ENCODE peak calls at places on chromosomes 16 and 17, in eight cellular contexts. O is A549, R is GM12878, I is transverse colon, U is sigmoid colon, Z is H1, G is stomach, T is SK-N-SH. V is an unnamed sample. For H3K4me1, the result is how much of the 10 kb centered on the place peaks cover.

GRCh38 chr17:61723183-61723582 is 132.2 kb upstream of the NACA2 start:
- DNase-seq in Z (no peak), O (no peak), T (no peak), I (no peak), G (no peak), R (no peak), U (no peak), V (no peak)

GRCh38 chr17:80694992-80695912 is 150.6 kb downstream of the RPTOR start:
- DNase-seq in T (no peak), R (no peak), Z (no peak), I (no peak), U (no peak), G (no peak), O (no peak), V (peak)

GRCh38 chr16:51146256-51146924 is 4.7 kb downstream of the SALL1 start:
- DNase-seq in T (peak), O (no peak), R (no peak), I (no peak), G (no peak), Z (no peak), U (no peak), V (no peak)

GRCh38 chr16:85902366-85903155 is 3.6 kb downstream of the IRF8 start:
- DNase-seq in T (no peak), R (peak), I (peak), U (no peak), O (no peak), Z (no peak), G (peak), V (no peak)

GRCh38 chr17:76866774-76867577 is 1.2 kb upstream of the MGAT5B start:
- DNase-seq in T (no peak), G (no peak), Z (no peak), I (no peak), R (no peak), U (no peak), O (no peak), V (no peak)

GRCh38 chr16:55039511-55039910 is 108.8 kb downstream of the IRX5 start:
- DNase-seq in U (peak), I (no peak), R (no peak), O (no peak), T (no peak), G (no peak), Z (no peak), V (no peak)

GRCh38 chr17:29777663-29778062 is 152.4 kb downstream of the SSH2 start:
- DNase-seq in G (no peak), T (no peak), U (no peak), R (no peak), I (no peak), Z (no peak), O (no peak), V (no peak)

GRCh38 chr17:73743802-73744201 is 99.6 kb upstream of the SDK2 start:
- DNase-seq in Z (no peak), I (no peak), T (no peak), U (no peak), G (no peak), R (no peak), O (no peak), V (no peak)

GRCh38 chr16:24736758-24737157 is 7.3 kb downstream of the TNRC6A start:
- DNase-seq in Z (no peak), O (no peak), R (no peak), U (no peak), T (no peak), I (no peak), G (no peak), V (no peak)

GRCh38 chr16:714079-714478 is 839 bp upstream of the METRN start:
- DNase-seq in T (no peak), U (no peak), I (no peak), Z (no peak), G (no peak), O (no peak), R (no peak), V (no peak)

GRCh38 chr16:65574311-65574966 is 452.6 kb upstream of the CDH11 start:
- DNase-seq in G (no peak), T (no peak), U (no peak), O (no peak), R (no peak), Z (no peak), I (no peak), V (no peak)

GRCh38 chr16:46638947-46639925 is 18.1 kb upstream of the SHCBP1 start:
- DNase-seq in U (no peak), Z (no peak), I (no peak), R (no peak), O (no peak), G (no peak), T (no peak), V (no peak)

GRCh38 chr17:79546386-79546785 is 64.5 kb downstream of the RBFOX3 start:
- DNase-seq in R (no peak), U (peak), I (no peak), Z (no peak), O (no peak), G (no peak), T (no peak), V (no peak)

GRCh38 chr17:7651097-7651958 is 602 bp downstream of the ATP1B2 start:
- DNase-seq in O (no peak), T (peak), G (no peak), U (no peak), I (no peak), Z (no peak), R (no peak), V (peak)

GRCh38 chr16:495127-495748 is 32.3 kb upstream of the CAPN15 start:
- DNase-seq in G (no peak), U (no peak), I (peak), Z (peak), T (peak), R (no peak), O (peak), V (no peak)

GRCh38 chr17:68566145-68566738 is 34.9 kb downstream of the FAM20A start:
- DNase-seq in I (no peak), O (no peak), Z (no peak), G (no peak), U (no peak), T (no peak), R (no peak), V (no peak)

GRCh38 chr16:85188822-85189672 is 76.8 kb upstream of the CIBAR2 start:
- DNase-seq in R (no peak), Z (no peak), I (no peak), U (no peak), T (no peak), O (no peak), G (no peak), V (no peak)

GRCh38 chr17:68821860-68822693 is 133.1 kb downstream of the ABCA8 start:
- DNase-seq in Z (no peak), T (peak), O (peak), I (no peak), G (no peak), U (no peak), R (no peak), V (no peak)

GRCh38 chr17:40342575-40343058 is 21.9 kb downstream of the GJD3 start:
- DNase-seq in Z (no peak), O (no peak), I (peak), G (no peak), R (no peak), U (no peak), T (no peak), V (peak)
- H3K4me1 ChIP-seq in Z (under half), O (half or more), I (half or more), G (half or more), R (half or more), U (half or more), T (under half), V (under half)

DNA sequence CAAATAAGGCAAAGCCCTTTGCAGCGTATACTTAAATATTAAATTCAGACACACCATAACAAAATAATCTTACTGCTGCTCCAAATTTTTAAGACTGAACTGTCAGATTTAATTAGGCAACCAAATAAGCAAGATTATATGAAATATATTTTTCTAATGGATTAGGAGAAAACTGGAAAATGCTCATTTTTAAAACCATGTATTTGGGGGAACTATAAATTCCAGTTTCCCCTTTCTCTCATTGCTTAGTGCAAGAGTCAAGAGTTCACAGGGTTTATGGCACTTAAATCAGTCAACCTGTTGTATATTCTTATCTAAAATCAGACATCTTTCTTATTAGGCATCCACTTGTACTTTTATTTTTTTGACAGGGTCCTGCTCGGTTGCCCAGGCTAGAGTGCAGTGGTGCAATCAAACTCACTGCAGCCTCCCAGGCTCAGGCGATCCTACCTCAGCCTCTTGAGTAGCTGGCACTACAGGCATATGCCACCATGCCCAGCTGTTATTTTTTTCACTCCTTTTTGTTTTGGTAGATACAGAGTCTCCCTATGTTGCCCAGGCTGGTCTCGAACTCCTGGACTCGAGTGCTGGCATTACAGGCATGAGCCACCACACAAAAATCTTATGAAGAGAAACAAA is 2.1 kb upstream of the KANSL1 start:
- DNase-seq in G (no peak), O (no peak), Z (no peak), R (no peak), T (no peak), U (no peak), I (no peak), V (no peak)
- H3K27ac ChIP-seq in G (peak), O (no peak), Z (no peak), R (peak), T (no peak), U (no peak), I (peak), V (no peak)

DNA sequence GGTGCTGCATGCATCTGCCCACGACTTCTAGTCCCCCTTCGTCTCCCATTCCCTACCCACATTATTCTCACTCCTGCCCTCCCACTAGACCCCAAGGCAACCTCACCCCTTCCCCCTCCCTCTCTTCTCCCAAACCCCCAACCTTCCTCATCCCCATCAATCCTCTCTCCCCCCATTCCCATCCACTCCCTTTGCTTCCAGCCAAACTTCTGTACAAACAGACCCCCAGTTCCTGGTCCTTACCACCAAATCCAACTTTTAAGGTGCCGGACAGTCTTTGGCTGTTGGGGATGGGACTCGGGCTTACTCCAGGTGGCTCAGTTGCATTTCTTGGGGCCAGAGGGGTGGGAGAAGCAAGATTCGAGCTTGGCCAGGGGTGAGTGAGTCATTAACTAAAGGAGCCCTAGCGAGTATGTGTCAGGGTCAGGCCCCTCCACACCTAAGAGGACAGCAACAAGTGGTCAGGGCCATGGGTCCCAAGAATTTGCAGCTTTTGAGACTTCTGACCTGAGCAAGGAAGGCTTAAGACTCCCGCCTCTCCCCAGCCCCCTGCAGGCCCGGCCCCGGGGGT is at the start of gene SLC38A8:
- DNase-seq in I (no peak), G (no peak), R (no peak), T (no peak), U (no peak), O (no peak), Z (no peak), V (no peak)
- TF ChIP-seq EP300 in I (no peak), G (no peak), R (no peak), T (no peak), U (no peak), O (no peak), Z (no peak), V (no peak)

DNA sequence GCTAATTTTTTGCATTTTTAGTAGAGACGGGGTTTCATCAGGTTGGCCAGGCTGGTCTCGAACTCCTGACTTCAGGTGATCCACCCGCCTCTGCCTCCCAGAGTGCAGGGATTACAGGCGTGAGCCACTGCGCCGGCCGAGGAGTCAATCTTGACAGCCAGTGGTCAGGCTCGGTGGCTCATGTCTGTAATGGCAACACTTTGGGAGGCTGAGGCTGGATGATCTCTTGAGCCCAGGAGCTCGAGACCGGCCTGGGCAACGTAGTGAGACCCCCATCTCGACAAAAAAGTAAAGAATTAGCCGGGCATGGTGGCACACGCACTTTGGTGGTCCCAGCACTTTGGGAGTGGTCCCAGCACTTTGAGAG is 608 bp upstream of the PGS1 start:
- DNase-seq in U (no peak), I (no peak), G (no peak), Z (no peak), O (peak), R (no peak), T (no peak), V (no peak)
- H3K4me1 ChIP-seq in U (under half), I (under half), G (under half), Z (under half), O (half or more), R (under half), T (half or more), V (under half)